ENCODE peak calls at places on chromosomes 6 and 20, in ten cellular contexts. A is colonic mucosa, L is kidney, W is breast epithelium, V is suprapubic skin, P is tibial nerve, T is thyroid gland, Q is fibroblast of lung, J is body of pancreas, C is stomach. I is an unnamed sample. For H3K4me1, the result is how much of the 10 kb centered on the place peaks cover.

GRCh38 chr6:11447265-11447664 is 90.3 kb upstream of the TMEM170B start:
- DNase-seq in P (no peak), V (no peak), L (no peak), C (no peak), Q (no peak), J (no peak), A (no peak), T (no peak), W (no peak), I (no peak)

GRCh38 chr6:9507136-9507895 is 907.6 kb downstream of the TFAP2A start:
- DNase-seq in A (no peak), C (no peak), J (no peak), W (no peak), P (no peak), T (no peak), Q (no peak), V (no peak), L (no peak), I (no peak)

GRCh38 chr20:10965936-10966470 is 292.2 kb upstream of the JAG1 start:
- DNase-seq in V (no peak), W (no peak), T (no peak), Q (peak), C (no peak), A (no peak), J (no peak), L (no peak), P (no peak), I (no peak)

GRCh38 chr6:15531973-15532372 is 130.9 kb downstream of the DTNBP1 start:
- DNase-seq in C (no peak), Q (no peak), V (no peak), J (no peak), A (no peak), T (no peak), P (no peak), W (no peak), L (no peak), I (no peak)

GRCh38 chr6:157656437-157657005 is 166.5 kb upstream of the SNX9 start:
- DNase-seq in P (no peak), Q (peak), V (peak), A (no peak), C (no peak), J (no peak), T (no peak), W (no peak), L (no peak), I (no peak)

GRCh38 chr6:90446164-90446563 is 140.7 kb downstream of the MAP3K7 start:
- DNase-seq in J (no peak), A (no peak), T (no peak), C (no peak), V (no peak), L (no peak), W (no peak), Q (peak), P (no peak), I (no peak)

GRCh38 chr6:157774153-157775135 is 48.6 kb upstream of the SNX9 start:
- DNase-seq in C (no peak), J (no peak), P (no peak), T (peak), W (no peak), Q (no peak), V (no peak), A (no peak), L (no peak), I (no peak)

GRCh38 chr6:164148789-164149188 is 734.3 kb downstream of the QKI start:
- DNase-seq in J (no peak), A (no peak), W (no peak), V (no peak), C (no peak), T (no peak), P (no peak), Q (no peak), L (no peak), I (no peak)

GRCh38 chr20:9360427-9360826 is 154.0 kb upstream of the LAMP5 start:
- DNase-seq in L (no peak), V (no peak), T (no peak), P (no peak), C (no peak), W (no peak), Q (peak), A (no peak), J (no peak), I (no peak)

GRCh38 chr6:149289192-149289741 is 28.2 kb upstream of the TAB2 start:
- DNase-seq in J (no peak), C (no peak), P (no peak), A (no peak), Q (peak), T (peak), W (no peak), L (no peak), V (no peak), I (no peak)

GRCh38 chr6:137277971-137278602 is 58.9 kb upstream of the IFNGR1 start:
- DNase-seq in V (no peak), P (no peak), J (no peak), L (no peak), Q (peak), W (no peak), T (peak), A (no peak), C (no peak), I (no peak)

GRCh38 chr6:144215402-144215931 is 65.2 kb downstream of the STX11 start:
- DNase-seq in V (no peak), W (no peak), P (no peak), Q (peak), J (peak), L (peak), T (peak), A (peak), C (no peak), I (peak)

GRCh38 chr20:19932170-19932667 is 84.9 kb upstream of the NAA20 start:
- DNase-seq in C (no peak), P (no peak), T (no peak), A (no peak), Q (peak), J (no peak), L (no peak), W (no peak), V (no peak), I (no peak)

GRCh38 chr6:3322366-3322890 is 63.7 kb downstream of the PSMG4 start:
- DNase-seq in L (no peak), T (no peak), P (no peak), Q (no peak), A (no peak), W (no peak), C (no peak), V (no peak), J (no peak), I (no peak)

GRCh38 chr6:117072134-117072533 is 193.2 kb upstream of the VGLL2 start:
- DNase-seq in P (no peak), C (no peak), L (no peak), J (no peak), T (peak), V (no peak), W (no peak), Q (no peak), A (no peak), I (peak)

GRCh38 chr6:111589366-111589765 is 16.3 kb downstream of the TRAF3IP2 start:
- DNase-seq in W (no peak), A (no peak), C (no peak), Q (peak), P (no peak), T (no peak), J (no peak), L (no peak), V (no peak), I (peak)

GRCh38 chr6:109008537-109008950 is 86.1 kb downstream of the SESN1 start:
- DNase-seq in C (no peak), L (no peak), V (no peak), A (no peak), P (no peak), W (no peak), Q (peak), T (no peak), J (no peak), I (no peak)

GRCh38 chr6:129440691-129441090 is 269.3 kb downstream of the ARHGAP18 start:
- DNase-seq in P (no peak), W (no peak), V (no peak), C (no peak), Q (peak), L (no peak), T (no peak), J (no peak), A (no peak), I (no peak)

GRCh38 chr6:51350308-51350904 is 531.7 kb downstream of the TFAP2B start:
- DNase-seq in V (no peak), P (no peak), W (no peak), Q (no peak), J (no peak), C (no peak), T (no peak), A (no peak), L (no peak), I (no peak)

GRCh38 chr6:37691904-37692806 is 5.5 kb downstream of the MDGA1 start:
- DNase-seq in L (peak), Q (peak), A (peak), V (peak), J (peak), W (no peak), C (peak), T (peak), P (peak), I (peak)

GRCh38 chr6:132257561-132257960 is 143.7 kb downstream of the MOXD1 start:
- DNase-seq in Q (no peak), P (no peak), J (no peak), C (peak), L (no peak), A (no peak), W (no peak), V (no peak), T (no peak), I (no peak)

GRCh38 chr6:27096834-27097511 is 150.5 kb upstream of the PRSS16 start:
- DNase-seq in C (peak), T (peak), W (no peak), A (peak), L (peak), V (no peak), J (peak), Q (peak), P (no peak), I (peak)

GRCh38 chr6:166307981-166308768 is at the start of gene PRR18:
- DNase-seq in L (no peak), W (no peak), A (no peak), C (no peak), P (no peak), Q (no peak), T (peak), J (peak), V (no peak), I (no peak)

DNA sequence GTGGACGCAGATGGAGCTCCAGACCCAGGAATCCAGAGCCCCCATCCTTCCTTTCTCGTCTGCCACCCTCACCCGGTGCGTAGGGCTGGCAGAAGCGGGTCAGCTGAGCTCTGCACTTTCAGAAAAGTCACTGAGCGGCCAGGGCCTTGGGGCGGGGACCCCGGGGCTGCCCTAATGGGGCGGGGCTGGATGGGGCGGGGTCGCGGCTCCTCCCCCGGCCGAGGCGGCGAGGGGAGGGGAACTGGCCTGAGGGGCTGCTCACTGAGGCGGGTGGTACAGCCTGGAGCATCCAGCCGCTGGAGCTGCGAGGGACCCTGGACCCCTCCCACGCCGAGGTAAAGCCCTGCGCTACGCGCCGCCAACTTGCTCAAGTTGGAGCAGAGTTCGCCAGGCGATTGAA is at the start of the genes DEFB124 and REM1:
- DNase-seq in T (peak), C (no peak), J (peak), V (no peak), P (no peak), Q (no peak), L (peak), A (peak), W (no peak), I (peak)
- H3K4me3 ChIP-seq in T (no peak), C (peak), J (no peak), V (peak), P (peak), Q (no peak), L (peak), A (peak), W (peak), I (peak)

DNA sequence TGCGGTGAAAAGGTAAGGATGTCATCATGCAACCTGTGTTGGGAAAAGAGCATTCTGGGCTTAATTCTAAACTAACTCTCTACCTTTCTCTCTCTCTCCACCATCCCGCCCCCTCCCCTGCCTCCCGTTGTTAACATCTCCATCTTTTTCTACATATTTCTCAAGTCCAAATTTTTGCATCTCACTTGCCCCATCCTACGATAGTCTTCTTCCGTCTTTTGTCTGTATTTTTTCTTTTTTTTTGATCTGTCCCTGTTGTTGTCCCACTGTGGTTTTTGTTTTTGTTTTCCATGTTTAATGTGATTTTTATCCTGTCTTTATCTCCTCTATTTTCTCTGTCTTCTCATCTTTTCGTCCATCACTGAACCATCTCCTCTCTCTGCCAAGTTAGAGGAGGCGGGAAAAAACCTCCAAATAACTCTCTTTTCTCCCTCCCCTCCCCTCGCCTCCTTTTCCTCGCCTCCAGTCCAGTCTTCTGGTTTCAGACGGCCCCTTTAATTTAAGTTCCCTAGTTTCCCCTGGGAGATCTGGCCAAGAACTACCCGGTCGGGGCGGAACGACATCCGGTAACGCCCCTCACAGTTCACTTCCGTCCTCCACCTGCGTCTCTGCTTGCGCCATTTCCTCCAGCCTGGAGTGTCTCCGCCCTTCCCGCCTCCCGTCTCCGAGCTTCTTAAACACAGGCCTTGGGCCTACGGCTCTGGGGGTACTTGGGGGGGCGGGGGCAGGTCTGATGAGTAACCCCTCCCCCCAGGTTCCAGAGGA is at the start of gene NFKBIL1:
- DNase-seq in P (peak), V (peak), L (peak), A (peak), J (peak), C (peak), T (peak), Q (peak), W (peak), I (peak)
- TF ChIP-seq CTCF in P (peak), V (no peak), L (peak), A (no peak), J (no peak), C (no peak), T (no peak), Q (no peak), W (peak), I (no peak)

GRCh38 chr6:56683882-56684281 is 41.2 kb upstream of the DST start:
- DNase-seq in Q (peak), C (no peak), T (no peak), A (peak), V (no peak), J (peak), L (no peak), W (peak), P (no peak), I (no peak)
- H3K4me1 ChIP-seq in Q (under half), C (under half), T (under half), A (under half), V (under half), J (under half), L (under half), W (under half), P (half or more), I (half or more)

GRCh38 chr20:46680684-46681031 is 8.6 kb downstream of the TP53RK start:
- DNase-seq in W (no peak), P (no peak), T (no peak), C (no peak), L (no peak), V (no peak), A (no peak), J (no peak), Q (no peak), I (no peak)

GRCh38 chr20:46674253-46675083 is 14.8 kb downstream of the TP53RK start:
- DNase-seq in J (no peak), C (no peak), A (no peak), T (no peak), Q (no peak), V (no peak), P (no peak), W (no peak), L (no peak), I (no peak)

GRCh38 chr20:46681032-46681854 is 8.0 kb downstream of the TP53RK start:
- DNase-seq in P (peak), J (peak), Q (peak), C (peak), V (no peak), W (peak), T (peak), L (no peak), A (peak), I (no peak)

GRCh38 chr20:46678516-46678915 is 10.7 kb downstream of the TP53RK start:
- DNase-seq in A (no peak), W (no peak), Q (no peak), L (no peak), T (no peak), V (no peak), P (no peak), C (no peak), J (no peak), I (no peak)

GRCh38 chr20:46677608-46678007 is 11.6 kb downstream of the TP53RK start:
- DNase-seq in T (no peak), A (no peak), J (no peak), V (no peak), C (no peak), Q (no peak), W (no peak), P (no peak), L (no peak), I (no peak)
- H3K4me3 ChIP-seq in T (no peak), A (no peak), J (no peak), V (no peak), C (no peak), Q (no peak), W (no peak), P (no peak), L (no peak), I (no peak)

DNA sequence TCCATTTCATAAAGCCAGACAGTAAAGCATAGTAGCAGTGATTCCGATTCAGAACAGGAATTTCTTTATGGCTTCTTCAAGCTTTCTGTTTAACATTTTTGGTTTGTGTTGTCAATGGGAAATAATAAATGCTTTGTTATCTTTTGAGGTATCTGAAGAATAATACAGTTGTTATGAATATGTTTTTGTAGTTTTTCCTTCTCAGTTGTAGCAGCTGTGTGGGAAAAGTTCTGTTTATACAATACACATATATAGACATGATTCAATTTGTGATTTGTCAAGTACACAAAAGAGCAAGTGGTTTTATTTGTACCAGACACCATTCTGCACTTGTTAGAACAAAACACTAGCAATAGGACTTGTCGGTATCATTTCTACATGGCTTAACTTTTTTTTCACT is 96.6 kb downstream of the CDYL start:
- DNase-seq in T (no peak), C (no peak), L (no peak), V (no peak), A (no peak), J (no peak), P (no peak), W (no peak), Q (peak), I (no peak)
- TF ChIP-seq CTCF in T (no peak), C (no peak), L (no peak), V (no peak), A (no peak), J (no peak), P (no peak), W (no peak), Q (no peak), I (no peak)

GRCh38 chr6:56709650-56710049 is 67.0 kb upstream of the DST start:
- DNase-seq in W (no peak), C (no peak), A (no peak), L (no peak), V (no peak), J (no peak), Q (no peak), P (no peak), T (no peak), I (no peak)
- H3K4me1 ChIP-seq in W (under half), C (under half), A (under half), L (under half), V (under half), J (under half), Q (under half), P (half or more), T (under half), I (under half)

DNA sequence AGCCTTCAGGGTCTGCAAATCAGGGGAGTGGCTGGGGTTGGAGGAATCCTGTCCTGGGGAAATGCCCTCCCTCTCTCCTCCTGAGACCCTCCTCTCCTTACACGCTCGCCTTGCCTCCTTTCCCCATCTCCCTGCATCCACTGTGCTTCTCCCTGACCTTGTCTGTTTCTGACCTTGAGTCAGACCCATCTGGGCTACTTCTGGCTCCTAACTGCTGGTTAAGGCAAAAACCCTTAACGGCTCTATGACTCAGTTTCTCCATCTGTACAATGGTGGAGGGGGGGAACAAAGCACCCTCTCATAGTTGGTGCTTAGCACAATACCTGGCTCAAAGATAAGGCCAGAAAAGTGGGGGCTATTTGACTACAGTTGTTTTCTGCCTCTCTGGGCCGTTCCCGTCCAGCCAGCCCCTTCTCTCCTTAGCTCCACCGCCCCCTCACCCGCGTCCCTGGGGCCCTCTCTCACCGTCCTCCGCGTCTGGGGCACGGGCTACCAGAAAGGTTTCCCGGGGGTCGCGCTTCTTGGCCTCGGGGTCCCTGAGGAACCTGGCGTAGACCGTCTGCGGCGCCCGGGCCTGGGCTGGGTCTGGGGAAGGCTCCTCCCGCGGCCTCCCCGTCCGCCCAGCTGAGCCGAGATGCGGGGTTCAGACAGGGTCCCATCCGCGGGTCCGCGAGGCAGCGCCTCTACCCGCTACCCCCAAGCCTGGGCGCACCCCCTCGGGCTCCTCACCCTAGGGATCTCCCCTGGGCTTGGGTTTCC is 1.3 kb downstream of the TULP1 start:
- DNase-seq in L (no peak), Q (no peak), J (no peak), T (no peak), A (no peak), W (no peak), V (no peak), C (no peak), P (no peak), I (no peak)
- H3K4me3 ChIP-seq in L (no peak), Q (no peak), J (no peak), T (no peak), A (no peak), W (no peak), V (peak), C (peak), P (peak), I (no peak)

GRCh38 chr6:158818580-158819212 is 472 bp downstream of the EZR start:
- DNase-seq in J (peak), A (peak), Q (peak), C (peak), T (peak), P (no peak), L (peak), V (peak), W (peak), I (peak)
- TF ChIP-seq CTCF in J (no peak), A (no peak), Q (no peak), C (no peak), T (no peak), P (no peak), L (no peak), V (no peak), W (no peak), I (no peak)

GRCh38 chr6:30819287-30819917 is 64.9 kb upstream of the DDR1 start:
- DNase-seq in W (no peak), T (no peak), J (no peak), A (no peak), C (no peak), V (no peak), P (no peak), L (no peak), Q (no peak), I (no peak)
- H3K4me1 ChIP-seq in W (under half), T (under half), J (under half), A (under half), C (under half), V (half or more), P (under half), L (under half), Q (under half), I (under half)